ENCODE peak calls at places on chromosomes 13 and 19, in five cellular contexts. C is prostate gland, O is brain microvascular endothelial cell, B is retinal pigment epithelial cell, A is BE2C. E is an unnamed sample.

GRCh38 chr13:43008591-43008990 is 14.8 kb upstream of the DNAJC15 start:
- DNase-seq in C (no peak), O (no peak), B (no peak), A (no peak), E (no peak)

GRCh38 chr13:44035400-44035799 is 155.7 kb downstream of the LACC1 start:
- DNase-seq in C (no peak), O (no peak), B (no peak), A (no peak), E (no peak)

GRCh38 chr19:9836021-9836420 is 903 bp downstream of the PIN1 start:
- DNase-seq in C (no peak), O (peak), B (no peak), A (no peak), E (peak)

GRCh38 chr13:30679483-30680330 is 55.6 kb upstream of the ALOX5AP start:
- DNase-seq in C (no peak), O (peak), B (no peak), A (peak), E (peak)

GRCh38 chr13:51276684-51277083 is 54.5 kb downstream of the FAM124A start:
- DNase-seq in C (no peak), O (no peak), B (no peak), A (no peak), E (no peak)

GRCh38 chr19:37977992-37978391 is 71.0 kb downstream of the SIPA1L3 start:
- DNase-seq in C (no peak), O (peak), B (no peak), A (no peak), E (peak)

GRCh38 chr19:9070066-9070465 is 16.8 kb upstream of the OR1M1 start:
- DNase-seq in C (no peak), O (no peak), B (peak), A (no peak), E (no peak)

GRCh38 chr19:57165846-57166245 is 1.4 kb downstream of the DUXA start:
- DNase-seq in C (no peak), O (no peak), B (no peak), A (no peak), E (no peak)

GRCh38 chr19:8335343-8336071 is 7.6 kb downstream of the KANK3 start:
- DNase-seq in C (no peak), O (no peak), B (no peak), A (no peak), E (no peak)

GRCh38 chr13:51772105-51772455 is 31.9 kb downstream of the DHRS12 start:
- DNase-seq in C (no peak), O (no peak), B (no peak), A (no peak), E (no peak)

GRCh38 chr13:79270859-79271258 is 135.2 kb downstream of the RBM26 start:
- DNase-seq in C (no peak), O (no peak), B (no peak), A (no peak), E (no peak)

GRCh38 chr13:29923554-29924481 is 73.4 kb upstream of the UBL3 start:
- DNase-seq in C (peak), O (peak), B (peak), A (peak), E (peak)

GRCh38 chr19:12792048-12792852 is 964 bp downstream of the JUNB start:
- DNase-seq in C (peak), O (no peak), B (no peak), A (peak), E (peak)

GRCh38 chr13:30049692-30050091 is 199.3 kb upstream of the UBL3 start:
- DNase-seq in C (no peak), O (no peak), B (no peak), A (no peak), E (no peak)

GRCh38 chr19:7868326-7868670 is 5.9 kb downstream of the PRR36 start:
- DNase-seq in C (no peak), O (no peak), B (no peak), A (no peak), E (no peak)

GRCh38 chr19:50461066-50461875 is 15.0 kb upstream of the EMC10 start:
- DNase-seq in C (peak), O (peak), B (peak), A (peak), E (peak)

GRCh38 chr19:1935484-1936208 is 5.3 kb upstream of the CSNK1G2 start:
- DNase-seq in C (no peak), O (no peak), B (no peak), A (no peak), E (peak)
- TF ChIP-seq CTCF in C (no peak), O (no peak), B (no peak), A (no peak), E (no peak)

GRCh38 chr19:4284176-4284958 is 5.3 kb downstream of the SHD start:
- DNase-seq in C (no peak), O (peak), B (no peak), A (peak), E (no peak)
- H3K4me3 ChIP-seq in C (no peak), O (no peak), B (no peak), A (no peak), E (no peak)

GRCh38 chr13:89571676-89572075 is 1775.8 kb upstream of the MIR17HG start:
- DNase-seq in C (no peak), O (no peak), B (no peak), A (no peak), E (no peak)

GRCh38 chr13:89574077-89574476 is 1773.4 kb upstream of the MIR17HG start:
- DNase-seq in C (no peak), O (no peak), B (no peak), A (no peak), E (no peak)

GRCh38 chr13:89577301-89577700 is 1770.2 kb upstream of the MIR17HG start:
- DNase-seq in C (no peak), O (no peak), B (no peak), A (no peak), E (no peak)
- TF ChIP-seq CTCF in C (no peak), O (no peak), B (no peak), A (peak), E (no peak)

DNA sequence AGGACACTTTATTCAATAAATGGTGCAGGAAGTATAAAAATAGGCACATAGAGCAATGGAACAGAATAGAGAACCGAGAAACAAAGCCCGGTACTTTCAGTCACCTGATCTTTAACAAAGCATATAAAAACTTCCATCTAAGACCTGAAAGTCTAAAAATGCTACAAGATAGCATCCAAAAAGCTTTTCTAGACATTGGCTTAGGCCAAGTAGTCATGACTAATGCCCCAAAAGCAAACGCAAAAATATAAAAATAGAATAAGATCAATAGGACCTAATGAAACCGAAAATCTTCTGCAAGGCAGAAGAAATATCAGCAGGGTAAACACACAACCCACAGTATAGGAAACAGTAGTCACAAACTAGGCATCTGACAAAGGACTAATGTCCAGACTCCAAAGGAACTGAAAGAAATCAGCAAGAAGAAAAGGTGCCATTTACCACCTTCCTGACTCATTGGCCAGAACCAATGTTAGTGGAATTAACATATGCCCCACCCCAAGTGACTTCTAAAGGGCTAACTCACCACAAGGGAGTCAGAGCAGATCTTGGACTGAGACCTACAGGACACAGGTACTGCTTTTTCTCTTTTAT is 40.8 kb upstream of the CEACAM21 start:
- DNase-seq in C (no peak), O (no peak), B (no peak), A (no peak), E (no peak)
- H3K4me3 ChIP-seq in C (no peak), O (no peak), B (no peak), A (no peak), E (no peak)

GRCh38 chr13:98828614-98829013 is 76.1 kb upstream of the SLC15A1 start:
- DNase-seq in C (no peak), O (no peak), B (no peak), A (no peak), E (no peak)
- TF ChIP-seq CTCF in C (no peak), O (no peak), B (no peak), A (no peak), E (no peak)

GRCh38 chr13:110507678-110508381 is 53.7 kb downstream of the RAB20 start:
- DNase-seq in C (no peak), O (no peak), B (no peak), A (no peak), E (no peak)

GRCh38 chr13:110506396-110506795 is 55.1 kb downstream of the RAB20 start:
- DNase-seq in C (no peak), O (no peak), B (no peak), A (no peak), E (no peak)

GRCh38 chr13:110505594-110505993 is 55.9 kb downstream of the RAB20 start:
- DNase-seq in C (no peak), O (no peak), B (no peak), A (no peak), E (no peak)

GRCh38 chr13:110509478-110509926 is 52.0 kb downstream of the RAB20 start:
- DNase-seq in C (no peak), O (no peak), B (no peak), A (no peak), E (no peak)

GRCh38 chr13:110506859-110507566 is 54.5 kb downstream of the RAB20 start:
- DNase-seq in C (peak), O (no peak), B (peak), A (no peak), E (peak)
- H3K4me3 ChIP-seq in C (no peak), O (no peak), B (no peak), A (no peak), E (no peak)

GRCh38 chr13:33723772-33724435 is 94.0 kb upstream of the RFC3 start:
- DNase-seq in C (peak), O (peak), B (peak), A (peak), E (peak)
- TF ChIP-seq CTCF in C (peak), O (peak), B (peak), A (peak), E (peak)

GRCh38 chr19:48254529-48254970 is 1.2 kb downstream of the CARD8 start:
- DNase-seq in C (no peak), O (no peak), B (no peak), A (no peak), E (no peak)
- H3K4me3 ChIP-seq in C (no peak), O (peak), B (peak), A (peak), E (peak)

GRCh38 chr13:80706164-80706471 is 365.2 kb upstream of the SPRY2 start:
- DNase-seq in C (no peak), O (no peak), B (no peak), A (no peak), E (no peak)
- TF ChIP-seq CTCF in C (no peak), O (no peak), B (no peak), A (no peak), E (no peak)